ENCODE peak calls at places on chromosomes 11 and 22, in six cellular contexts. Z, V, B, T, R and W are unnamed samples.

GRCh38 chr11:25910090-25910489 is 421.8 kb upstream of the ANO3 start:
- DNase-seq in R (no peak), Z (no peak), T (no peak), B (no peak), V (no peak), W (no peak)

GRCh38 chr11:10818594-10818993 is 9.9 kb upstream of the EIF4G2 start:
- DNase-seq in V (no peak), R (no peak), Z (peak; percentile 94), T (peak; percentile 82), B (no peak), W (no peak)

GRCh38 chr22:28244760-28245159 is 325.7 kb upstream of the PITPNB start:
- DNase-seq in B (no peak), Z (no peak), R (no peak), T (no peak), V (no peak), W (no peak)

GRCh38 chr11:62171261-62171723 is 18.7 kb upstream of the SCGB1D1 start:
- DNase-seq in T (peak; percentile 56), V (peak; percentile 58), Z (peak; percentile 96), B (peak; percentile 91), R (peak; percentile 78), W (peak; percentile 64)

GRCh38 chr11:111362887-111363411 is 16.1 kb downstream of the POU2AF1 start:
- DNase-seq in Z (no peak), R (no peak), V (no peak), T (no peak), B (no peak), W (no peak)

GRCh38 chr11:86473991-86474833 is 99.5 kb downstream of the CCDC81 start:
- DNase-seq in R (peak; percentile 79), B (no peak), Z (peak; percentile 77), V (peak; percentile 14), T (peak; percentile 40), W (no peak)

GRCh38 chr11:72673943-72674828 is at the start of gene PDE2A:
- DNase-seq in T (no peak), B (no peak), Z (no peak), R (no peak), V (no peak), W (no peak)

GRCh38 chr11:18696638-18697225 is 1.8 kb upstream of the TMEM86A start:
- DNase-seq in T (peak; percentile 46), R (no peak), V (no peak), B (no peak), Z (peak; percentile 22), W (no peak)

GRCh38 chr11:34151166-34151565 is 45.7 kb downstream of the NAT10 start:
- DNase-seq in Z (no peak), B (no peak), V (no peak), T (no peak), R (no peak), W (no peak)

GRCh38 chr22:44091021-44091721 is 67.1 kb downstream of the PARVB start:
- DNase-seq in T (peak; percentile 12), B (no peak), V (peak; percentile 32), Z (peak; percentile 26), R (peak; percentile 4), W (no peak)

GRCh38 chr11:14541180-14541579 is 21.0 kb upstream of the PSMA1 start:
- DNase-seq in Z (no peak), B (no peak), R (peak; percentile 62), V (no peak), T (peak; percentile 1), W (no peak)

GRCh38 chr11:44927174-44927661 is 23.5 kb downstream of the TP53I11 start:
- DNase-seq in B (peak; percentile 77), T (peak; percentile 65), Z (peak; percentile 79), V (peak; percentile 79), R (no peak), W (peak; percentile 47)

GRCh38 chr11:105968021-105968697 is 53.9 kb downstream of the MSANTD4 start:
- DNase-seq in B (no peak), T (peak; percentile 72), R (no peak), Z (peak; percentile 79), V (no peak), W (no peak)

GRCh38 chr22:47465222-47465621 is 702.8 kb downstream of the TBC1D22A start:
- DNase-seq in V (no peak), T (no peak), R (no peak), Z (no peak), B (no peak), W (no peak)

GRCh38 chr22:47463220-47463619 is 700.8 kb downstream of the TBC1D22A start:
- DNase-seq in T (no peak), B (no peak), R (no peak), V (no peak), Z (no peak), W (no peak)

GRCh38 chr22:47460870-47461269 is 698.4 kb downstream of the TBC1D22A start:
- DNase-seq in V (no peak), B (no peak), Z (peak; percentile 47), T (no peak), R (no peak), W (no peak)

GRCh38 chr22:47465809-47466208 is 703.4 kb downstream of the TBC1D22A start:
- DNase-seq in V (no peak), Z (no peak), R (no peak), T (no peak), B (no peak), W (no peak)
- H3K9me3 ChIP-seq in V (no peaks in the 10 kb centered on the region), Z (no peaks in the 10 kb centered on the region), R (peaks cover 16% of the 10 kb centered on the region), T (no peaks in the 10 kb centered on the region), B (no peaks in the 10 kb centered on the region), W (no peaks in the 10 kb centered on the region)

DNA sequence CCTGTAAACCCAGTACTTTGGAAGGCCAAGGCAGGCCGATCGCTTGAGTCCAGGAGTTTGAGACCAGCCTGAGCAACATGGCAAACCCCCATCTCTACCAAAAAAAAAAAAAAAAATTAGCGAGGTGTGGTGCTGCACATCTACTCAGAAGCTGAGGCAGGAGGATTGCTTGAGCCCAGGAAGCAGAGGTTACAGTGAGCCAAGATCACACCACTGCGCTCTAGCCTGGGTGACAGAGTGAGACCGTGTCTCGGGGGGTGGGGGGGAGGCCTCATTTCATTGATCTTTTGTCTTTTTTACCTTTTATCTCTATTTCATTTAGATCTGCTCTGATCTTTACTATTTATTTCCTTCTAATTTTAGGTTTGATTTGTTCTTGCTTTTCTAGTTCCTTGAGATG is 51.8 kb downstream of the KCNQ1OT1 start:
- DNase-seq in Z (no peak), B (no peak), R (no peak), T (no peak), V (no peak), W (no peak)
- H3K9me3 ChIP-seq in Z (peaks cover 31% of the 10 kb centered on the region), B (peaks cover 6% of the 10 kb centered on the region), R (peaks cover 89% of the 10 kb centered on the region), T (peaks cover 3% of the 10 kb centered on the region), V (peaks cover 98% of the 10 kb centered on the region), W (peaks cover 16% of the 10 kb centered on the region)

GRCh38 chr22:30985561-30986208 is 16.6 kb downstream of the TUG1 start:
- DNase-seq in B (no peak), R (no peak), Z (peak; percentile 5), T (no peak), V (no peak), W (no peak)

GRCh38 chr22:30982501-30982900 is 13.4 kb downstream of the TUG1 start:
- DNase-seq in R (no peak), V (no peak), T (no peak), Z (no peak), B (no peak), W (no peak)

GRCh38 chr22:30984317-30984716 is 15.3 kb downstream of the TUG1 start:
- DNase-seq in R (no peak), T (no peak), V (no peak), B (no peak), Z (no peak), W (no peak)

GRCh38 chr22:30978304-30978962 is 9.4 kb downstream of the TUG1 start:
- DNase-seq in B (no peak), V (no peak), R (no peak), T (peak; percentile 51), Z (no peak), W (no peak)

GRCh38 chr22:30979932-30980331 is 10.9 kb downstream of the TUG1 start:
- DNase-seq in R (no peak), V (no peak), T (peak; percentile 17), B (no peak), Z (no peak), W (no peak)
- H3K9me3 ChIP-seq in R (peaks cover 50% of the 10 kb centered on the region), V (peaks cover 43% of the 10 kb centered on the region), T (no peaks in the 10 kb centered on the region), B (no peaks in the 10 kb centered on the region), Z (no peaks in the 10 kb centered on the region), W (peaks cover 20% of the 10 kb centered on the region)

DNA sequence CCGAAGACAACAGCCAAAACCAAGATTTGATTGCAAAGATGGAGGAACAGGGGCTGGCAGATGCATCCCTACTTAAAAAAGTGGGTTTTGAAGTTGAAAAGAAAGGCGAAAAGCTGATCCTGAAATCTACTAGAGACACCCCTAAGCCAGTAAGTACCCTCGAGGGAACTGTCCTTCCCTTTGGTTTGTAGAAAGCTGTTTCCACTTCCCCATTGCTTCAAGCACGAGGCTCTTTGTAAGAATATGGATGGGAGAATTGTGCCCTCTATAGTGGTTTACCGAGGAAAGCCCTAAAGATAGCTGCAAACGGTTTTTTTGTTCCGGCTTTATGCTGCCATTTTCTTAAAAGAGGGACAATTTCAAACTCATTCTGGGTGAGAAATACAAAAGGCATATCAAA is 133.9 kb downstream of the WNT7B start:
- DNase-seq in V (no peak), T (no peak), Z (no peak), B (no peak), R (no peak), W (no peak)
- H3K9me3 ChIP-seq in V (no peaks in the 10 kb centered on the region), T (no peaks in the 10 kb centered on the region), Z (no peaks in the 10 kb centered on the region), B (no peaks in the 10 kb centered on the region), R (no peaks in the 10 kb centered on the region), W (no peaks in the 10 kb centered on the region)

DNA sequence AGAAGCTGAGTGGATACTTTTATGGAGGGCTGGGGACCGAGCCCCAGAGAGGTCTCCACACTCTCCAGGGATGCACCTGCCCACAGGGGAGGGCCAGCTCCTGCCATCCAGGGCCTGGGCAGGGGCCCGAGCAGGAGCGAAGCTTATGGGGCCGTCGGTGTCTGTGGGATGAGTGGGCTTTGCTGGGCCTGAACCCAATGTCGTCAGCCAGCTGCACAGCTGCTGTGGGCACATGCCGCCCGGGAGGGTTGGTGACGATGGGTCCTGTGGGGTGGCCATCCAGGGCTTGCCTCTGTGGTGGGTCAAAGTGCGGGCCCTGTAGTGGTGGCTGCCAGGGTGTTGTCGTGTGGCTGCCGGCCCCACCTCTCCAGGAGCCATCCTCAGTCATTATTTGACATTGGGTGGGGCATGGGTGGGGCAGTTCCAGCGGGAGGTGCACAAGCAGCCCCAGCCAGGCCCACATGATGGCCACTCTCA is 447.1 kb downstream of the TBC1D22A start:
- DNase-seq in T (no peak), R (no peak), V (no peak), B (peak; percentile 17), Z (no peak), W (no peak)
- H3K9me3 ChIP-seq in T (no peaks in the 10 kb centered on the region), R (no peaks in the 10 kb centered on the region), V (no peaks in the 10 kb centered on the region), B (no peaks in the 10 kb centered on the region), Z (no peaks in the 10 kb centered on the region), W (no peaks in the 10 kb centered on the region)

GRCh38 chr11:128089962-128090361 is 497.4 kb downstream of the ETS1 start:
- DNase-seq in B (no peak), V (no peak), R (no peak), T (no peak), Z (no peak), W (no peak)

GRCh38 chr11:128085276-128085675 is 502.1 kb downstream of the ETS1 start:
- DNase-seq in T (no peak), V (no peak), Z (no peak), B (no peak), R (no peak), W (no peak)

GRCh38 chr11:128086794-128087193 is 500.6 kb downstream of the ETS1 start:
- DNase-seq in V (no peak), B (no peak), Z (no peak), R (no peak), T (no peak), W (no peak)
- H3K9me3 ChIP-seq in V (no peaks in the 10 kb centered on the region), B (no peaks in the 10 kb centered on the region), Z (peaks cover 8% of the 10 kb centered on the region), R (peaks cover 10% of the 10 kb centered on the region), T (no peaks in the 10 kb centered on the region), W (no peaks in the 10 kb centered on the region)